ENCODE peak calls at places on chromosomes 1 and 21, in five cellular contexts. F is T-helper 2 cell, X is DMS153, E is posterior vena cava, A is GM19239. K is an unnamed sample.

GRCh38 chr1:25561426-25562100 is 18.2 kb downstream of the LDLRAP1 start:
- DNase-seq in X (no peak), E (no peak), F (no peak), A (no peak), K (no peak)

GRCh38 chr1:9413143-9413876 is 120.6 kb downstream of the SPSB1 start:
- DNase-seq in F (peak), E (peak), X (no peak), A (peak), K (peak)

GRCh38 chr1:15620155-15620545 is 2.9 kb downstream of the DDI2 start:
- DNase-seq in A (no peak), X (no peak), F (peak), E (no peak), K (no peak)

GRCh38 chr1:223364685-223365382 is 858 bp upstream of the SUSD4 start:
- DNase-seq in X (no peak), F (no peak), A (no peak), E (no peak), K (no peak)

GRCh38 chr1:36153476-36153875 is 2.5 kb upstream of the MAP7D1 start:
- DNase-seq in F (no peak), A (no peak), X (no peak), E (no peak), K (no peak)

GRCh38 chr1:65189716-65190115 is 41.7 kb downstream of the AK4 start:
- DNase-seq in X (no peak), E (no peak), A (no peak), F (no peak), K (no peak)

GRCh38 chr21:29664615-29665014 is 275.2 kb downstream of the GRIK1 start:
- DNase-seq in X (no peak), A (no peak), F (no peak), E (no peak), K (no peak)

GRCh38 chr1:42737257-42737656 is 2.8 kb downstream of the CLDN19 start:
- DNase-seq in F (no peak), A (peak), X (peak), E (no peak), K (peak)

GRCh38 chr1:3714814-3715213 is 37.4 kb upstream of the CCDC27 start:
- DNase-seq in F (no peak), X (no peak), A (no peak), E (no peak), K (no peak)

GRCh38 chr1:207619833-207620572 is 24.9 kb upstream of the CR1L start:
- DNase-seq in F (no peak), X (no peak), E (no peak), A (peak), K (peak)

GRCh38 chr1:228305721-228306152 is 97.9 kb downstream of the OBSCN start:
- DNase-seq in F (no peak), E (peak), A (no peak), X (no peak), K (no peak)

GRCh38 chr1:188872376-188872775 is 1605.3 kb downstream of the BRINP3 start:
- DNase-seq in X (no peak), A (no peak), F (no peak), E (no peak), K (no peak)

GRCh38 chr1:54807756-54808155 is 6.6 kb upstream of the TTC22 start:
- DNase-seq in X (no peak), E (peak), F (no peak), A (no peak), K (no peak)

GRCh38 chr1:27007909-27008582 is 4.6 kb downstream of the TENT5B start:
- DNase-seq in A (no peak), F (no peak), E (no peak), X (no peak), K (peak)

GRCh38 chr1:36161656-36162531 is 5.9 kb downstream of the MAP7D1 start:
- DNase-seq in E (no peak), F (peak), X (no peak), A (no peak), K (peak)

GRCh38 chr1:84959294-84959693 is 37.6 kb downstream of the MCOLN2 start:
- DNase-seq in E (no peak), A (no peak), F (peak), X (no peak), K (no peak)

GRCh38 chr1:151760597-151761385 is 2.5 kb downstream of the MRPL9 start:
- DNase-seq in F (no peak), E (no peak), A (no peak), X (no peak), K (no peak)

GRCh38 chr1:9025474-9025873 is 749 bp downstream of the SLC2A7 start:
- DNase-seq in A (no peak), X (no peak), E (no peak), F (no peak), K (no peak)

GRCh38 chr21:26091480-26092018 is 79.0 kb downstream of the APP start:
- DNase-seq in E (no peak), A (no peak), X (no peak), F (no peak), K (no peak)

GRCh38 chr1:201383647-201384405 is 6.3 kb upstream of the TNNT2 start:
- DNase-seq in E (no peak), X (peak), F (no peak), A (no peak), K (no peak)

GRCh38 chr1:96309783-96310182 is 411.8 kb upstream of the PTBP2 start:
- DNase-seq in E (no peak), F (no peak), X (no peak), A (no peak), K (no peak)

GRCh38 chr1:229028987-229029550 is 241.8 kb upstream of the RAB4A start:
- DNase-seq in X (no peak), E (no peak), F (no peak), A (no peak), K (no peak)

GRCh38 chr1:157230500-157230899 is 92.3 kb upstream of the ETV3 start:
- DNase-seq in F (no peak), X (no peak), E (no peak), A (no peak), K (no peak)

GRCh38 chr1:155396874-155397476 is 76.3 kb downstream of the RUSC1 start:
- DNase-seq in E (peak), X (no peak), F (no peak), A (no peak), K (no peak)

GRCh38 chr1:248757784-248758195 is 2.2 kb upstream of the LYPD8 start:
- DNase-seq in A (no peak), E (no peak), X (no peak), F (no peak), K (no peak)

GRCh38 chr1:224300346-224300745 is 29.6 kb downstream of the NVL start:
- DNase-seq in E (no peak), X (no peak), A (no peak), F (no peak), K (no peak)

GRCh38 chr1:204190212-204191211 is 5.8 kb downstream of the KISS1 start:
- DNase-seq in E (no peak), X (no peak), A (no peak), F (peak), K (peak)

GRCh38 chr1:44361478-44361877 is 6.4 kb upstream of the ERI3 start:
- DNase-seq in A (no peak), E (no peak), F (no peak), X (no peak), K (no peak)

GRCh38 chr1:155078496-155079209 is at the start of gene EFNA3:
- DNase-seq in F (peak), A (peak), E (peak), X (no peak), K (peak)

GRCh38 chr1:82114887-82115286 is 314.2 kb downstream of the ADGRL2 start:
- DNase-seq in X (no peak), E (no peak), A (no peak), F (no peak), K (no peak)

GRCh38 chr1:34984435-34985062 is 598 bp downstream of the TMEM35B start:
- DNase-seq in E (peak), X (no peak), F (no peak), A (no peak), K (no peak)

GRCh38 chr1:36622741-36623648 is 140.3 kb upstream of the CSF3R start:
- DNase-seq in X (no peak), F (no peak), E (no peak), A (no peak), K (no peak)

K was measured in GM13977.